ENCODE peak calls at places on chromosome 1, in six cellular contexts. D is IMR-90, R is H9, T is H1, U is trophoblast cell, Z is mesenchymal stem cell. Q is an unnamed sample.

GRCh38 chr1:231519166-231519565 is 9.3 kb upstream of the TSNAX start:
- DNase-seq in T (no peak), Z (no peak), D (peak; percentile 15), U (no peak), R (no peak), Q (no peak)

GRCh38 chr1:64953241-64953640 is 13.1 kb downstream of the JAK1 start:
- DNase-seq in R (no peak), Z (no peak), U (no peak), T (no peak), D (no peak), Q (no peak)

GRCh38 chr1:6831368-6831767 is 46.1 kb downstream of the CAMTA1 start:
- DNase-seq in T (no peak), U (no peak), D (no peak), Z (no peak), R (no peak), Q (no peak)

GRCh38 chr1:34190692-34191091 is 14.0 kb downstream of the C1orf94 start:
- DNase-seq in D (no peak), R (no peak), T (no peak), Z (no peak), U (no peak), Q (no peak)

GRCh38 chr1:110615548-110616130 is 9.5 kb upstream of the KCNA2 start:
- DNase-seq in Z (peak; percentile 38), U (peak; percentile 70), T (peak; percentile 77), D (peak; percentile 51), R (peak; percentile 86), Q (peak; percentile 63)

GRCh38 chr1:56527548-56528302 is 51.6 kb downstream of the PLPP3 start:
- DNase-seq in U (no peak), T (no peak), R (no peak), Z (no peak), D (no peak), Q (no peak)

GRCh38 chr1:222009105-222009730 is 267.3 kb upstream of the DUSP10 start:
- DNase-seq in D (no peak), R (peak; percentile 38), Z (no peak), U (peak; percentile 49), T (no peak), Q (no peak)

GRCh38 chr1:156852414-156852874 is 6.5 kb downstream of the INSRR start:
- DNase-seq in U (no peak), D (peak; percentile 27), T (no peak), Z (peak; percentile 20), R (no peak), Q (no peak)

GRCh38 chr1:218485241-218485928 is 140.2 kb downstream of the TGFB2 start:
- DNase-seq in Z (no peak), D (peak; percentile 49), T (no peak), R (no peak), U (peak; percentile 33), Q (no peak)

GRCh38 chr1:107617921-107618320 is 347.1 kb downstream of the VAV3 start:
- DNase-seq in U (peak; percentile 25), Z (no peak), R (no peak), T (no peak), D (no peak), Q (no peak)

GRCh38 chr1:157622471-157622870 is 24.6 kb upstream of the FCRL4 start:
- DNase-seq in Z (no peak), U (no peak), D (no peak), R (no peak), T (no peak), Q (no peak)

GRCh38 chr1:50368179-50369007 is 54.9 kb downstream of the DMRTA2 start:
- DNase-seq in T (peak; percentile 92), D (peak; percentile 6), U (peak; percentile 46), Z (peak; percentile 24), R (peak; percentile 77), Q (peak; percentile 56)

GRCh38 chr1:22582670-22583635 is 19.7 kb downstream of the EPHA8 start:
- DNase-seq in R (no peak), U (no peak), D (no peak), Z (no peak), T (no peak), Q (no peak)

GRCh38 chr1:116128669-116129068 is 17.5 kb downstream of the MAB21L3 start:
- DNase-seq in D (no peak), T (no peak), R (no peak), U (no peak), Z (no peak), Q (no peak)

GRCh38 chr1:220787069-220787614 is 429 bp downstream of the MTARC1 start:
- DNase-seq in T (peak; percentile 81), U (peak; percentile 88), R (peak; percentile 67), Z (no peak), D (no peak), Q (no peak)

GRCh38 chr1:46449223-46450159 is 40.1 kb upstream of the DMBX1 start:
- DNase-seq in U (no peak), Z (no peak), D (no peak), R (no peak), T (no peak), Q (no peak)

GRCh38 chr1:1398677-1399186 is 403 bp downstream of the CCNL2 start:
- DNase-seq in R (no peak), D (no peak), Z (no peak), T (no peak), U (peak; percentile 23), Q (no peak)

GRCh38 chr1:44881011-44881632 is 38.1 kb upstream of the PTCH2 start:
- DNase-seq in Z (no peak), R (no peak), D (peak; percentile 85), U (no peak), T (no peak), Q (no peak)

GRCh38 chr1:173094539-173094938 is 43.8 kb upstream of the TNFSF18 start:
- DNase-seq in U (no peak), Z (no peak), T (no peak), D (no peak), R (no peak), Q (no peak)

GRCh38 chr1:2234762-2235113 is 6.6 kb downstream of the SKI start:
- DNase-seq in Z (no peak), D (no peak), R (no peak), U (no peak), T (no peak), Q (no peak)

GRCh38 chr1:155125511-155125945 is 2.1 kb upstream of the EFNA1 start:
- DNase-seq in R (peak; percentile 34), D (no peak), Z (no peak), U (peak; percentile 99), T (peak; percentile 56), Q (no peak)

DNA sequence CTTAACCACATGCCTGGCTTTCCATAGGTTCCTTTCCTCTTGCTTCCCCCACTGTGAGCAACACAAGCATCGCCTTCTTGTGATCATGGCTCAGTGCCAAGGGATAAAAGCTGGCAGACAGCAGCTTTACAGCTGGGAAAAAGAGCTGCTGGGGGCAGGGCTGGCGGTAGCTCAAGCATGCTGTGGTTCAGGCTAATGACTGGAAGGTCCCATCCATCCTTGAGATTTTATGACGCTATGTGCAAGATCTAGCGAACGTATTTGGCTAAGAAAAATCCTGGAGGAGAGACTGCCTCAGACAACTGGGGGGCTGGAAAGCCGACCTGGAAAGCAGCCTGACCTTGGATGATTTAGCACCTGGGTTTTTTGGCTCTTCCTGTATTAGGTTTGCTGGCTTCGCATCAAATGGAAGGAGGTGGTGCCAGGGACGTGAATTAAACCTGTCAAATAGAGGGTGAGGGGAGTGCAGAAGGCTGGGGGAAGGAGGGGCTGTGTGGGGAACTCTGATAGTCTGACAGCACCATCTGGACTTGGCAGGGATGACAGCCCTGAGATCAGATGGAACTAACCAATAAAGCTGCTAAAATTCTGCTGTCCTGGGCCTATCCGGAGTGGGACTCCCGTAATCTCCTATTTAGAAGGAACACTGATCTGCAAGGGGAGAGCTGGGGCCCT is 34.8 kb downstream of the ZMYND12 start:
- DNase-seq in T (no peak), D (peak; percentile 79), R (no peak), U (no peak), Z (peak; percentile 29), Q (no peak)
- H3K14ac ChIP-seq in T (no peak overlapping the region), D (no peak overlapping the region), R (no peak overlapping the region), U (no peak overlapping the region), Z (no peak overlapping the region), Q (no peak overlapping the region)

GRCh38 chr1:245804696-245805095 is 649.9 kb downstream of the KIF26B start:
- DNase-seq in T (peak; percentile 20), R (no peak), U (no peak), Z (no peak), D (no peak), Q (no peak)
- H3K14ac ChIP-seq in T (no peak overlapping the region), R (no peak overlapping the region), U (no peak overlapping the region), Z (no peak overlapping the region), D (peak overlapping the region; percentile 35), Q (no peak overlapping the region)

GRCh38 chr1:8418301-8418700 is 100.4 kb downstream of the SLC45A1 start:
- DNase-seq in D (no peak), Z (no peak), U (no peak), R (no peak), T (no peak), Q (no peak)
- H3K14ac ChIP-seq in D (peak overlapping the region; percentile 26), Z (peak overlapping the region; percentile 32), U (no peak overlapping the region), R (no peak overlapping the region), T (no peak overlapping the region), Q (no peak overlapping the region)

GRCh38 chr1:235342471-235342870 is 14.1 kb downstream of the GGPS1 start:
- DNase-seq in U (no peak), Z (no peak), T (no peak), R (no peak), D (no peak), Q (no peak)

GRCh38 chr1:235342039-235342438 is 13.7 kb downstream of the GGPS1 start:
- DNase-seq in U (no peak), Z (no peak), R (no peak), T (no peak), D (no peak), Q (no peak)

GRCh38 chr1:235341334-235341733 is 13.0 kb downstream of the GGPS1 start:
- DNase-seq in D (no peak), R (no peak), U (no peak), T (no peak), Z (no peak), Q (no peak)

GRCh38 chr1:235343726-235344125 is 15.4 kb downstream of the GGPS1 start:
- DNase-seq in U (no peak), T (no peak), Z (no peak), D (no peak), R (no peak), Q (no peak)
- H3K14ac ChIP-seq in U (no peak overlapping the region), T (no peak overlapping the region), Z (no peak overlapping the region), D (no peak overlapping the region), R (no peak overlapping the region), Q (no peak overlapping the region)

DNA sequence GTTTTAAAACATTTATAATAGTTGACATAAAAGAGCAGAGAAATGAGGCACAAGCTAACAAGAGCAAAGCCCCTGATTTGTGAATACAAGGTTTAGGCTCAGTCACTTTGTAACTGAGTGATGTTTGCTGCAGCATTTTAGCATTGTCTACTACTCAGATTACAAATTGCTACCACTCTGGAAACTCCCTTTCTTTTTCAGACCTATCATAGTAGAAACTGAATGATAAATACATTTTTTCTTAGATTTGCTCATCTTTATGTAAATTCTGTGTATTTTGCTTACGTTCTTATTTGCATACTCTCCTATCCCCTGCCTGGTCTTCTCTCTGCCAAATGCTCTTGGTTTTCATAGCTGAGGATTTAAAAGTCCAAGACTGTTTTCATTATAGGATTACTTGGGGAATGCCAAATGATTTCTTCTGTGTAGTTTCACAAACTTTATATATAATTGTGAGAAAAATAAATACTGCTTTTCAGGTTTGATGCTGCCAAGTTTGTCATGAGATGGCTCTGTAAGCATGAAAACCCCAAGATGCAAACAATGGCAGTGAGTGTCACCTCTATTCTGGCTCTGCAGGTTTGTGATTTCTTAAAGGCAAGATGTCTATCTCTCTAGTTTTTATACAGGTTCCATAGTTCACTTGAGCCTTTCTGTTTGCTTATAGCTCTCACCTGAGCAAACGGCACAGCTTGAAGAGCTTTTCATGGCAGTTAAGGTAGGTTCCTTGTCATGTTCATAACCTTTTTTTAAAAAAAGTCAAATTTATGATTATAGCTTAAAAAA is 24.7 kb downstream of the ZYG11A start:
- DNase-seq in R (no peak), T (no peak), D (peak; percentile 14), U (no peak), Z (no peak), Q (no peak)
- H3K14ac ChIP-seq in R (no peak overlapping the region), T (no peak overlapping the region), D (no peak overlapping the region), U (no peak overlapping the region), Z (no peak overlapping the region), Q (no peak overlapping the region)